ENCODE peak calls at places on chromosomes 2 and 18, in five cellular contexts. One of them, this sample, is unnamed.
A peak's percentile ranks its signal among the peaks of the same experiment; 100 is the strongest.

GRCh38 chr2:202564226-202564625 is 70.5 kb upstream of the FAM117B start:
- DNase-seq in HTR-8/SVneo: no peak
- DNase-seq in NCI-H446: no peak
- DNase-seq in NCI-H1105 treated with DMSO at 0.1 percent for 48 hours: no peak
- DNase-seq in activated T-helper 1 cell treated with Interleukin-2 at 50 U/mL for 16 hours: no peak
- DNase-seq in this sample: no peak

GRCh38 chr2:16204791-16205620 is 264.7 kb downstream of the MYCN start:
- DNase-seq in HTR-8/SVneo: no peak
- DNase-seq in NCI-H446: no peak
- DNase-seq in NCI-H1105 treated with DMSO at 0.1 percent for 48 hours: no peak
- DNase-seq in activated T-helper 1 cell treated with Interleukin-2 at 50 U/mL for 16 hours: no peak
- DNase-seq in this sample: no peak

GRCh38 chr2:37809931-37810570 is 115.0 kb upstream of the RMDN2 start:
- DNase-seq in HTR-8/SVneo: no peak
- DNase-seq in NCI-H446: no peak
- DNase-seq in NCI-H1105 treated with DMSO at 0.1 percent for 48 hours: no peak
- DNase-seq in activated T-helper 1 cell treated with Interleukin-2 at 50 U/mL for 16 hours: no peak
- DNase-seq in this sample: no peak

GRCh38 chr18:51668101-51668500 is 470.6 kb upstream of the MEX3C start:
- DNase-seq in HTR-8/SVneo: peak; percentile 1
- DNase-seq in NCI-H446: peak; percentile 70
- DNase-seq in NCI-H1105 treated with DMSO at 0.1 percent for 48 hours: peak; percentile 74
- DNase-seq in activated T-helper 1 cell treated with Interleukin-2 at 50 U/mL for 16 hours: no peak
- DNase-seq in this sample: peak; percentile 72

GRCh38 chr2:144517825-144518699 is 1.9 kb downstream of the ZEB2 start:
- DNase-seq in HTR-8/SVneo: no peak
- DNase-seq in NCI-H446: no peak
- DNase-seq in NCI-H1105 treated with DMSO at 0.1 percent for 48 hours: no peak
- DNase-seq in activated T-helper 1 cell treated with Interleukin-2 at 50 U/mL for 16 hours: no peak
- DNase-seq in this sample: no peak

GRCh38 chr2:23901966-23902942 is 24.7 kb downstream of the ATAD2B start:
- DNase-seq in HTR-8/SVneo: no peak
- DNase-seq in NCI-H446: no peak
- DNase-seq in NCI-H1105 treated with DMSO at 0.1 percent for 48 hours: peak; percentile 9
- DNase-seq in activated T-helper 1 cell treated with Interleukin-2 at 50 U/mL for 16 hours: no peak
- DNase-seq in this sample: no peak

GRCh38 chr2:172962824-172963223 is 112.8 kb upstream of the MAP3K20 start:
- DNase-seq in HTR-8/SVneo: no peak
- DNase-seq in NCI-H446: no peak
- DNase-seq in NCI-H1105 treated with DMSO at 0.1 percent for 48 hours: no peak
- DNase-seq in activated T-helper 1 cell treated with Interleukin-2 at 50 U/mL for 16 hours: no peak
- DNase-seq in this sample: no peak

GRCh38 chr2:158777077-158777476 is 18.0 kb upstream of the DAPL1 start:
- DNase-seq in HTR-8/SVneo: no peak
- DNase-seq in NCI-H446: no peak
- DNase-seq in NCI-H1105 treated with DMSO at 0.1 percent for 48 hours: no peak
- DNase-seq in activated T-helper 1 cell treated with Interleukin-2 at 50 U/mL for 16 hours: no peak
- DNase-seq in this sample: no peak

GRCh38 chr2:181574321-181574720 is 82.6 kb downstream of the CERKL start:
- DNase-seq in HTR-8/SVneo: no peak
- DNase-seq in NCI-H446: no peak
- DNase-seq in NCI-H1105 treated with DMSO at 0.1 percent for 48 hours: peak; percentile 76
- DNase-seq in activated T-helper 1 cell treated with Interleukin-2 at 50 U/mL for 16 hours: no peak
- DNase-seq in this sample: no peak

GRCh38 chr2:181886192-181886591 is 5.3 kb upstream of the ITPRID2 start:
- DNase-seq in HTR-8/SVneo: no peak
- DNase-seq in NCI-H446: no peak
- DNase-seq in NCI-H1105 treated with DMSO at 0.1 percent for 48 hours: no peak
- DNase-seq in activated T-helper 1 cell treated with Interleukin-2 at 50 U/mL for 16 hours: no peak
- DNase-seq in this sample: no peak

GRCh38 chr2:127961729-127962128 is 66.1 kb downstream of the SAP130 start:
- DNase-seq in HTR-8/SVneo: no peak
- DNase-seq in NCI-H446: no peak
- DNase-seq in NCI-H1105 treated with DMSO at 0.1 percent for 48 hours: no peak
- DNase-seq in activated T-helper 1 cell treated with Interleukin-2 at 50 U/mL for 16 hours: no peak
- DNase-seq in this sample: no peak

GRCh38 chr2:39696072-39696471 is 30.4 kb downstream of the TMEM178A start:
- DNase-seq in HTR-8/SVneo: peak; percentile 33
- DNase-seq in NCI-H446: peak; percentile 46
- DNase-seq in NCI-H1105 treated with DMSO at 0.1 percent for 48 hours: peak; percentile 90
- DNase-seq in activated T-helper 1 cell treated with Interleukin-2 at 50 U/mL for 16 hours: no peak
- DNase-seq in this sample: no peak

GRCh38 chr2:55865095-55865835 is 58.3 kb downstream of the EFEMP1 start:
- DNase-seq in HTR-8/SVneo: no peak
- DNase-seq in NCI-H446: no peak
- DNase-seq in NCI-H1105 treated with DMSO at 0.1 percent for 48 hours: no peak
- DNase-seq in activated T-helper 1 cell treated with Interleukin-2 at 50 U/mL for 16 hours: no peak
- DNase-seq in this sample: no peak

GRCh38 chr2:232230557-232230956 is 148.0 kb upstream of the ALPP start:
- DNase-seq in HTR-8/SVneo: no peak
- DNase-seq in NCI-H446: no peak
- DNase-seq in NCI-H1105 treated with DMSO at 0.1 percent for 48 hours: no peak
- DNase-seq in activated T-helper 1 cell treated with Interleukin-2 at 50 U/mL for 16 hours: no peak
- DNase-seq in this sample: no peak

GRCh38 chr18:27996792-27997191 is 180.1 kb downstream of the CDH2 start:
- DNase-seq in HTR-8/SVneo: no peak
- DNase-seq in NCI-H446: no peak
- DNase-seq in NCI-H1105 treated with DMSO at 0.1 percent for 48 hours: no peak
- DNase-seq in activated T-helper 1 cell treated with Interleukin-2 at 50 U/mL for 16 hours: no peak
- DNase-seq in this sample: no peak

GRCh38 chr2:196783431-196784094 is 15.9 kb downstream of the GTF3C3 start:
- DNase-seq in HTR-8/SVneo: no peak
- DNase-seq in NCI-H446: no peak
- DNase-seq in NCI-H1105 treated with DMSO at 0.1 percent for 48 hours: no peak
- DNase-seq in activated T-helper 1 cell treated with Interleukin-2 at 50 U/mL for 16 hours: no peak
- DNase-seq in this sample: no peak

GRCh38 chr2:168767258-168767657 is 35.2 kb upstream of the NOSTRIN start:
- DNase-seq in HTR-8/SVneo: no peak
- DNase-seq in NCI-H446: no peak
- DNase-seq in NCI-H1105 treated with DMSO at 0.1 percent for 48 hours: no peak
- DNase-seq in activated T-helper 1 cell treated with Interleukin-2 at 50 U/mL for 16 hours: no peak
- DNase-seq in this sample: no peak

GRCh38 chr2:15243762-15244161 is 317.4 kb downstream of the NBAS start:
- DNase-seq in HTR-8/SVneo: peak; percentile 18
- DNase-seq in NCI-H446: no peak
- DNase-seq in NCI-H1105 treated with DMSO at 0.1 percent for 48 hours: peak; percentile 36
- DNase-seq in activated T-helper 1 cell treated with Interleukin-2 at 50 U/mL for 16 hours: no peak
- DNase-seq in this sample: no peak

GRCh38 chr2:100603945-100604633 is 41.3 kb downstream of the PDCL3 start:
- DNase-seq in HTR-8/SVneo: no peak
- DNase-seq in NCI-H446: no peak
- DNase-seq in NCI-H1105 treated with DMSO at 0.1 percent for 48 hours: no peak
- DNase-seq in activated T-helper 1 cell treated with Interleukin-2 at 50 U/mL for 16 hours: no peak
- DNase-seq in this sample: peak; percentile 32

GRCh38 chr18:78557371-78557770 is 422.2 kb upstream of the SALL3 start:
- DNase-seq in HTR-8/SVneo: no peak
- DNase-seq in NCI-H446: no peak
- DNase-seq in NCI-H1105 treated with DMSO at 0.1 percent for 48 hours: no peak
- DNase-seq in activated T-helper 1 cell treated with Interleukin-2 at 50 U/mL for 16 hours: no peak
- DNase-seq in this sample: no peak

GRCh38 chr2:235262750-235263149 is 231.1 kb upstream of the AGAP1 start:
- DNase-seq in HTR-8/SVneo: no peak
- DNase-seq in NCI-H446: no peak
- DNase-seq in NCI-H1105 treated with DMSO at 0.1 percent for 48 hours: no peak
- DNase-seq in activated T-helper 1 cell treated with Interleukin-2 at 50 U/mL for 16 hours: no peak
- DNase-seq in this sample: no peak